ENCODE peak calls at places on chromosomes 3 and 15, in eight cellular contexts. One of them, this sample, is unnamed.

GRCh38 chr3:32992310-32992686 is 40.9 kb downstream of the CCR4 start:
- DNase-seq in left kidney: no peak
- DNase-seq in HuH-7.5: no peak
- DNase-seq in RKO: no peak
- DNase-seq in ecto neural progenitor cell: no peak
- DNase-seq in BE2C: no peak
- DNase-seq in lower lobe of right lung: no peak
- DNase-seq in AML-193: no peak
- DNase-seq in this sample: no peak

GRCh38 chr15:101371519-101371918 is 76.5 kb upstream of the SNRPA1 start:
- DNase-seq in ecto neural progenitor cell: no peak
- DNase-seq in AML-193: no peak
- DNase-seq in BE2C: no peak
- DNase-seq in RKO: no peak
- DNase-seq in lower lobe of right lung: no peak
- DNase-seq in HuH-7.5: no peak
- DNase-seq in left kidney: no peak
- DNase-seq in this sample: no peak

GRCh38 chr15:66053991-66054390 is 184.7 kb downstream of the RAB11A start:
- DNase-seq in BE2C: no peak
- DNase-seq in HuH-7.5: no peak
- DNase-seq in AML-193: no peak
- DNase-seq in left kidney: no peak
- DNase-seq in RKO: no peak
- DNase-seq in ecto neural progenitor cell: no peak
- DNase-seq in lower lobe of right lung: no peak
- DNase-seq in this sample: no peak

GRCh38 chr3:22159004-22159695 is 408.1 kb upstream of the ZNF385D start:
- DNase-seq in BE2C: no peak
- DNase-seq in RKO: no peak
- DNase-seq in lower lobe of right lung: no peak
- DNase-seq in AML-193: no peak
- DNase-seq in ecto neural progenitor cell: no peak
- DNase-seq in left kidney: no peak
- DNase-seq in HuH-7.5: peak
- DNase-seq in this sample: no peak

GRCh38 chr15:36884404-36885335 is 215.7 kb downstream of the MEIS2 start:
- DNase-seq in HuH-7.5: no peak
- DNase-seq in AML-193: no peak
- DNase-seq in RKO: no peak
- DNase-seq in ecto neural progenitor cell: no peak
- DNase-seq in left kidney: peak
- DNase-seq in lower lobe of right lung: no peak
- DNase-seq in BE2C: no peak
- DNase-seq in this sample: no peak

GRCh38 chr15:69679623-69680228 is 227.1 kb downstream of the RPLP1 start:
- DNase-seq in BE2C: no peak
- DNase-seq in RKO: no peak
- DNase-seq in left kidney: no peak
- DNase-seq in HuH-7.5: no peak
- DNase-seq in AML-193: no peak
- DNase-seq in lower lobe of right lung: no peak
- DNase-seq in ecto neural progenitor cell: no peak
- DNase-seq in this sample: no peak

GRCh38 chr15:93253656-93254055 is 164.6 kb upstream of the RGMA start:
- DNase-seq in AML-193: no peak
- DNase-seq in BE2C: no peak
- DNase-seq in ecto neural progenitor cell: no peak
- DNase-seq in HuH-7.5: no peak
- DNase-seq in lower lobe of right lung: no peak
- DNase-seq in left kidney: no peak
- DNase-seq in RKO: no peak
- DNase-seq in this sample: no peak

GRCh38 chr3:56633602-56634371 is 49.3 kb downstream of the TASOR start:
- DNase-seq in HuH-7.5: no peak
- DNase-seq in ecto neural progenitor cell: no peak
- DNase-seq in lower lobe of right lung: no peak
- DNase-seq in BE2C: no peak
- DNase-seq in RKO: no peak
- DNase-seq in left kidney: no peak
- DNase-seq in AML-193: no peak
- DNase-seq in this sample: no peak

GRCh38 chr3:113783980-113784379 is 37.1 kb downstream of the ATP6V1A start:
- DNase-seq in lower lobe of right lung: no peak
- DNase-seq in AML-193: no peak
- DNase-seq in ecto neural progenitor cell: no peak
- DNase-seq in left kidney: no peak
- DNase-seq in RKO: no peak
- DNase-seq in BE2C: no peak
- DNase-seq in HuH-7.5: no peak
- DNase-seq in this sample: no peak

GRCh38 chr15:28049594-28049993 is 49.5 kb downstream of the OCA2 start:
- DNase-seq in HuH-7.5: no peak
- DNase-seq in BE2C: no peak
- DNase-seq in lower lobe of right lung: no peak
- DNase-seq in RKO: no peak
- DNase-seq in AML-193: no peak
- DNase-seq in ecto neural progenitor cell: no peak
- DNase-seq in left kidney: no peak
- DNase-seq in this sample: no peak

GRCh38 chr3:29718661-29719065 is 437.8 kb downstream of the RBMS3 start:
- DNase-seq in HuH-7.5: no peak
- DNase-seq in AML-193: no peak
- DNase-seq in left kidney: peak
- DNase-seq in RKO: no peak
- DNase-seq in ecto neural progenitor cell: no peak
- DNase-seq in lower lobe of right lung: no peak
- DNase-seq in BE2C: no peak
- DNase-seq in this sample: no peak

GRCh38 chr3:79297242-79297641 is 470.6 kb downstream of the ROBO1 start:
- DNase-seq in BE2C: no peak
- DNase-seq in ecto neural progenitor cell: no peak
- DNase-seq in RKO: peak
- DNase-seq in left kidney: peak
- DNase-seq in HuH-7.5: peak
- DNase-seq in AML-193: no peak
- DNase-seq in lower lobe of right lung: no peak
- DNase-seq in this sample: no peak

GRCh38 chr3:73401616-73402265 is 223.0 kb downstream of the PDZRN3 start:
- DNase-seq in AML-193: no peak
- DNase-seq in left kidney: peak
- DNase-seq in BE2C: no peak
- DNase-seq in HuH-7.5: no peak
- DNase-seq in RKO: no peak
- DNase-seq in ecto neural progenitor cell: no peak
- DNase-seq in lower lobe of right lung: no peak
- DNase-seq in this sample: no peak

GRCh38 chr15:71485094-71485693 is 325.2 kb upstream of the NR2E3 start:
- DNase-seq in AML-193: no peak
- DNase-seq in HuH-7.5: peak
- DNase-seq in RKO: no peak
- DNase-seq in ecto neural progenitor cell: no peak
- DNase-seq in BE2C: no peak
- DNase-seq in left kidney: peak
- DNase-seq in lower lobe of right lung: no peak
- DNase-seq in this sample: no peak

GRCh38 chr15:31481157-31481556 is 154.5 kb downstream of the KLF13 start:
- DNase-seq in ecto neural progenitor cell: no peak
- DNase-seq in AML-193: no peak
- DNase-seq in HuH-7.5: no peak
- DNase-seq in lower lobe of right lung: no peak
- DNase-seq in BE2C: no peak
- DNase-seq in left kidney: no peak
- DNase-seq in RKO: no peak
- DNase-seq in this sample: no peak

GRCh38 chr3:48563382-48563918 is at the start of gene UCN2:
- DNase-seq in AML-193: no peak
- DNase-seq in BE2C: no peak
- DNase-seq in lower lobe of right lung: no peak
- DNase-seq in HuH-7.5: no peak
- DNase-seq in left kidney: no peak
- DNase-seq in RKO: no peak
- DNase-seq in ecto neural progenitor cell: no peak
- DNase-seq in this sample: no peak

GRCh38 chr15:36798366-36798765 is 218.9 kb downstream of the CDIN1 start:
- DNase-seq in ecto neural progenitor cell: no peak
- DNase-seq in HuH-7.5: no peak
- DNase-seq in AML-193: no peak
- DNase-seq in lower lobe of right lung: no peak
- DNase-seq in RKO: no peak
- DNase-seq in BE2C: no peak
- DNase-seq in left kidney: no peak
- DNase-seq in this sample: no peak

GRCh38 chr3:145815707-145816413 is 345.1 kb downstream of the PLOD2 start:
- DNase-seq in RKO: no peak
- DNase-seq in HuH-7.5: no peak
- DNase-seq in BE2C: no peak
- DNase-seq in ecto neural progenitor cell: no peak
- DNase-seq in left kidney: no peak
- DNase-seq in lower lobe of right lung: no peak
- DNase-seq in AML-193: no peak
- DNase-seq in this sample: no peak

GRCh38 chr3:171566803-171567422 is 106.7 kb upstream of the TNIK start:
- DNase-seq in RKO: peak
- DNase-seq in AML-193: peak
- DNase-seq in ecto neural progenitor cell: no peak
- DNase-seq in left kidney: peak
- DNase-seq in HuH-7.5: peak
- DNase-seq in lower lobe of right lung: no peak
- DNase-seq in BE2C: no peak
- DNase-seq in this sample: peak

GRCh38 chr3:81022339-81022738 is 739.1 kb downstream of the GBE1 start:
- DNase-seq in AML-193: no peak
- DNase-seq in left kidney: no peak
- DNase-seq in BE2C: no peak
- DNase-seq in RKO: no peak
- DNase-seq in HuH-7.5: no peak
- DNase-seq in lower lobe of right lung: no peak
- DNase-seq in ecto neural progenitor cell: no peak
- DNase-seq in this sample: no peak

This sample was measured in SK-N-DZ.